ENCODE peak calls at places on chromosomes 5 and 9, in six cellular contexts. L is brain microvascular endothelial cell, G is adrenal gland, Y is Calu3, O is nephron progenitor cell, P is astrocyte of the cerebellum. C is an unnamed sample.

GRCh38 chr5:135851186-135851906 is 16.9 kb downstream of the SLC25A48 start:
- DNase-seq in L (no peak), G (no peak), Y (no peak), O (no peak), P (no peak), C (no peak)

GRCh38 chr5:141508808-141509611 is 20.1 kb downstream of the PCDHGC5 start:
- DNase-seq in L (peak; percentile 88), G (peak; percentile 91), Y (no peak), O (peak; percentile 86), P (peak; percentile 81), C (no peak)

GRCh38 chr9:93599571-93600403 is 23.4 kb downstream of the PHF2 start:
- DNase-seq in L (no peak), G (no peak), Y (peak; percentile 8), O (no peak), P (no peak), C (no peak)

GRCh38 chr5:143395638-143396352 is 7.7 kb downstream of the NR3C1 start:
- DNase-seq in L (no peak), G (no peak), Y (no peak), O (no peak), P (no peak), C (no peak)

GRCh38 chr5:98570010-98570409 is 203.5 kb upstream of the RGMB start:
- DNase-seq in L (no peak), G (no peak), Y (no peak), O (no peak), P (peak; percentile 39), C (no peak)

GRCh38 chr9:23674016-23674585 is 151.9 kb downstream of the ELAVL2 start:
- DNase-seq in L (no peak), G (no peak), Y (no peak), O (no peak), P (no peak), C (no peak)

GRCh38 chr9:118059520-118060278 is 355.5 kb downstream of the TLR4 start:
- DNase-seq in L (peak; percentile 1), G (peak; percentile 23), Y (no peak), O (peak; percentile 74), P (peak; percentile 16), C (no peak)

GRCh38 chr5:82259172-82259800 is 18.9 kb downstream of the RPS23 start:
- DNase-seq in L (peak; percentile 11), G (no peak), Y (no peak), O (no peak), P (peak; percentile 19), C (no peak)

GRCh38 chr5:146283344-146283761 is 55.3 kb upstream of the POU4F3 start:
- DNase-seq in L (peak; percentile 72), G (no peak), Y (no peak), O (no peak), P (peak; percentile 90), C (no peak)

GRCh38 chr9:97845130-97845529 is 7.9 kb upstream of the FOXE1 start:
- DNase-seq in L (peak; percentile 63), G (no peak), Y (no peak), O (no peak), P (peak; percentile 23), C (no peak)

GRCh38 chr9:93267091-93267541 is 83.2 kb downstream of the WNK2 start:
- DNase-seq in L (no peak), G (no peak), Y (no peak), O (no peak), P (no peak), C (peak; percentile 34)

GRCh38 chr9:113155911-113156559 is 5.2 kb downstream of the SLC31A2 start:
- DNase-seq in L (no peak), G (no peak), Y (no peak), O (no peak), P (no peak), C (no peak)

GRCh38 chr5:40401281-40401680 is 278.4 kb upstream of the PTGER4 start:
- DNase-seq in L (peak; percentile 40), G (no peak), Y (no peak), O (no peak), P (no peak), C (no peak)

GRCh38 chr5:61450880-61451279 is 118.8 kb downstream of the ZSWIM6 start:
- DNase-seq in L (peak; percentile 16), G (no peak), Y (no peak), O (no peak), P (peak; percentile 67), C (no peak)

GRCh38 chr9:81673310-81673709 is 16.0 kb downstream of the TLE1 start:
- DNase-seq in L (no peak), G (no peak), Y (no peak), O (no peak), P (no peak), C (no peak)

GRCh38 chr9:36632892-36633291 is 60.2 kb downstream of the MELK start:
- DNase-seq in L (peak; percentile 3), G (no peak), Y (no peak), O (no peak), P (peak; percentile 26), C (no peak)

GRCh38 chr5:40717281-40717680 is 37.6 kb downstream of the PTGER4 start:
- DNase-seq in L (no peak), G (no peak), Y (no peak), O (no peak), P (peak; percentile 49), C (no peak)

GRCh38 chr9:112757300-112757883 is 6.8 kb downstream of the SNX30 start:
- DNase-seq in L (no peak), G (no peak), Y (no peak), O (no peak), P (no peak), C (no peak)

DNA sequence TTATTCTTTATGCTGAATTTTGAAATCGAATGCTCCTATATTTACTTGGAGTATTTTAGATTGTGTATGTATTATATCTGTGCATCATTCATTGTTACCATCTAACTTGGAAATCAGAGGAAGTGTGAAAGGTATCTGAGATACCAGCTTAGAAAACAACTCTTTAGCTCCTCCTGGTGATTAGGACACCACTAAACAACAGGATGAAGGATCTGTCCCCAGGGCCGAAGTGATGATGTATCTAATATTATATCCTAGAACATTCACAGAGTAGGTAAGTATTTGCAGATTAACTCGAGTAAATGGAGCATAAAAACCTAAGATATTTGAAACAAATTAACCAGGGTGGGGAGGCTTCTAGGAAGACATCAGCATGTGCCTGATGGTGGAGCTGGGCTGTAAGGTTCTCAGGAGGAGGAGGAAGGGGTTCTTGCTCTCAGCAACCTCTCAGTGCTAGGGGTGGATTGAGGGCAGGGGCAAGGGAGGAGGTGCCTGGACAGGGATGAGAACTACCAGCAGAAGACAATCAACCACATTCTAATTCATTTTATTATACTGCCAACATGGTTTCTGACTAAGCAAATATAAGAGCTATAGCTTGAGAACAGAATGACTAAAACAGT is 2.6 kb upstream of the NFIL3 start:
- DNase-seq in L (peak; percentile 28), G (no peak), Y (no peak), O (no peak), P (no peak), C (peak; percentile 77)
- TF ChIP-seq CTCF in L (peak; percentile 57), G (peak; percentile 44), Y (no peak), O (peak; percentile 40), P (peak; percentile 65), C (peak; percentile 27)

GRCh38 chr9:6414291-6414690 is 1.3 kb downstream of the UHRF2 start:
- DNase-seq in L (peak; percentile 32), G (no peak), Y (no peak), O (peak; percentile 10), P (peak; percentile 63), C (no peak)

GRCh38 chr9:6410653-6411052 is 2.3 kb upstream of the UHRF2 start:
- DNase-seq in L (no peak), G (no peak), Y (no peak), O (no peak), P (no peak), C (no peak)

GRCh38 chr9:6413365-6414263 is 615 bp downstream of the UHRF2 start:
- DNase-seq in L (no peak), G (peak; percentile 42), Y (peak; percentile 15), O (no peak), P (no peak), C (peak; percentile 21)

GRCh38 chr9:6415266-6415665 is 2.3 kb downstream of the UHRF2 start:
- DNase-seq in L (no peak), G (no peak), Y (no peak), O (no peak), P (no peak), C (no peak)

GRCh38 chr9:6412572-6413364 is at the start of gene UHRF2:
- DNase-seq in L (peak; percentile 97), G (peak; percentile 99), Y (peak; percentile 91), O (peak; percentile 96), P (peak; percentile 91), C (peak; percentile 98)
- TF ChIP-seq CTCF in L (no peak), G (no peak), Y (no peak), O (no peak), P (no peak), C (no peak)

GRCh38 chr5:79255786-79256557 is 20.0 kb downstream of the JMY start:
- DNase-seq in L (peak; percentile 19), G (peak; percentile 60), Y (peak; percentile 74), O (peak; percentile 49), P (no peak), C (no peak)
- TF ChIP-seq CTCF in L (peak; percentile 90), G (no peak), Y (peak; percentile 83), O (peak; percentile 62), P (peak; percentile 70), C (peak; percentile 42)

DNA sequence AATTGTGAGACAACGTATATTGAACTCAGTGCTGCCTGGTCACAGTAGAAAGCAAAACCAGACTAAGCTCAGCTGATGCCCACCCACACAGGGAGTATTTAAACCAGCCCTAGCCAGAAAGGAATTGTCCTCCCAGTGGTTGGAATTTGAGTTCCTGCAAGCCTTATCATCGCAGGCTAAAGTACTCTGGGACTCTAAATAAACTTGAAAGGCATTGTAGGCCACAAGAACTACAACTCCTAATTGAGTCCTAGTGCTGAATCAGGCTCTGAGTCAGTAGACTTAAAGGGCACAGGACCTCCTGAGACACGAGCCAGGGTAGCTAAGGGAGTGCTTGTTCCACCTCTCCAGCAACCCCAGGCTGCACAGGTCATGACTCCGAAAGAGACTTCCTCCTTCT is 171.4 kb downstream of the MCTP1 start:
- DNase-seq in L (peak; percentile 68), G (no peak), Y (no peak), O (no peak), P (peak; percentile 18), C (no peak)
- TF ChIP-seq CTCF in L (peak; percentile 68), G (no peak), Y (no peak), O (no peak), P (peak; percentile 40), C (no peak)

C was measured in GM20000.